ENCODE peak calls at places on chromosome 15, in nine cellular contexts. One of them, this sample, is unnamed.

GRCh38 chr15:69532066-69532465 is 79.4 kb downstream of the RPLP1 start:
- DNase-seq in HL-60: no peak
- DNase-seq in endothelial cell: no peak
- DNase-seq in GM06990: no peak
- DNase-seq in adipocyte: no peak
- DNase-seq in hypothalamus: no peak
- DNase-seq in activated T-cell treated with anti-CD3 and anti-CD28 coated beads for 1 hour: no peak
- DNase-seq in AG09319: no peak
- DNase-seq in brain microvascular endothelial cell: no peak
- DNase-seq in this sample: no peak

GRCh38 chr15:80204231-80204630 is 47.8 kb downstream of the CTXND1 start:
- DNase-seq in HL-60: no peak
- DNase-seq in endothelial cell: no peak
- DNase-seq in GM06990: no peak
- DNase-seq in adipocyte: no peak
- DNase-seq in hypothalamus: no peak
- DNase-seq in activated T-cell treated with anti-CD3 and anti-CD28 coated beads for 1 hour: no peak
- DNase-seq in AG09319: no peak
- DNase-seq in brain microvascular endothelial cell: no peak
- DNase-seq in this sample: no peak

GRCh38 chr15:48644827-48645557 is 517 bp downstream of the FBN1 start:
- DNase-seq in HL-60: no peak
- DNase-seq in endothelial cell: peak
- DNase-seq in GM06990: peak
- DNase-seq in adipocyte: peak
- DNase-seq in hypothalamus: peak
- DNase-seq in activated T-cell treated with anti-CD3 and anti-CD28 coated beads for 1 hour: no peak
- DNase-seq in AG09319: no peak
- DNase-seq in brain microvascular endothelial cell: no peak
- DNase-seq in this sample: no peak

GRCh38 chr15:31482122-31482922 is 155.7 kb downstream of the KLF13 start:
- DNase-seq in HL-60: no peak
- DNase-seq in endothelial cell: no peak
- DNase-seq in GM06990: no peak
- DNase-seq in adipocyte: no peak
- DNase-seq in hypothalamus: no peak
- DNase-seq in activated T-cell treated with anti-CD3 and anti-CD28 coated beads for 1 hour: no peak
- DNase-seq in AG09319: no peak
- DNase-seq in brain microvascular endothelial cell: no peak
- DNase-seq in this sample: no peak

GRCh38 chr15:67097424-67097823 is 32.0 kb downstream of the SMAD3 start:
- DNase-seq in HL-60: no peak
- DNase-seq in endothelial cell: no peak
- DNase-seq in GM06990: no peak
- DNase-seq in adipocyte: no peak
- DNase-seq in hypothalamus: no peak
- DNase-seq in activated T-cell treated with anti-CD3 and anti-CD28 coated beads for 1 hour: no peak
- DNase-seq in AG09319: no peak
- DNase-seq in brain microvascular endothelial cell: no peak
- DNase-seq in this sample: no peak

GRCh38 chr15:74727727-74728126 is 2.4 kb upstream of the CYP1A1 start:
- DNase-seq in HL-60: no peak
- DNase-seq in endothelial cell: no peak
- DNase-seq in GM06990: no peak
- DNase-seq in adipocyte: no peak
- DNase-seq in hypothalamus: no peak
- DNase-seq in activated T-cell treated with anti-CD3 and anti-CD28 coated beads for 1 hour: no peak
- DNase-seq in AG09319: no peak
- DNase-seq in brain microvascular endothelial cell: no peak
- DNase-seq in this sample: no peak

GRCh38 chr15:52558196-52558595 is 10.6 kb downstream of the ARPP19 start:
- DNase-seq in HL-60: no peak
- DNase-seq in endothelial cell: no peak
- DNase-seq in GM06990: peak
- DNase-seq in adipocyte: peak
- DNase-seq in hypothalamus: no peak
- DNase-seq in activated T-cell treated with anti-CD3 and anti-CD28 coated beads for 1 hour: no peak
- DNase-seq in AG09319: no peak
- DNase-seq in brain microvascular endothelial cell: peak
- DNase-seq in this sample: no peak

GRCh38 chr15:40986820-40987219 is 33.5 kb downstream of the CHAC1 start:
- DNase-seq in HL-60: no peak
- DNase-seq in endothelial cell: no peak
- DNase-seq in GM06990: no peak
- DNase-seq in adipocyte: no peak
- DNase-seq in hypothalamus: no peak
- DNase-seq in activated T-cell treated with anti-CD3 and anti-CD28 coated beads for 1 hour: no peak
- DNase-seq in AG09319: no peak
- DNase-seq in brain microvascular endothelial cell: no peak
- DNase-seq in this sample: no peak

GRCh38 chr15:73751481-73751880 is 1.7 kb downstream of the INSYN1 start:
- DNase-seq in HL-60: no peak
- DNase-seq in endothelial cell: no peak
- DNase-seq in GM06990: no peak
- DNase-seq in adipocyte: no peak
- DNase-seq in hypothalamus: no peak
- DNase-seq in activated T-cell treated with anti-CD3 and anti-CD28 coated beads for 1 hour: no peak
- DNase-seq in AG09319: no peak
- DNase-seq in brain microvascular endothelial cell: no peak
- DNase-seq in this sample: no peak

GRCh38 chr15:84657748-84658079 is 285 bp downstream of the NMB start:
- DNase-seq in HL-60: no peak
- DNase-seq in endothelial cell: no peak
- DNase-seq in GM06990: no peak
- DNase-seq in adipocyte: no peak
- DNase-seq in hypothalamus: no peak
- DNase-seq in activated T-cell treated with anti-CD3 and anti-CD28 coated beads for 1 hour: no peak
- DNase-seq in AG09319: no peak
- DNase-seq in brain microvascular endothelial cell: no peak
- DNase-seq in this sample: no peak

GRCh38 chr15:89383635-89384604 is 49.3 kb upstream of the POLG start:
- DNase-seq in HL-60: no peak
- DNase-seq in endothelial cell: no peak
- DNase-seq in GM06990: no peak
- DNase-seq in adipocyte: no peak
- DNase-seq in hypothalamus: peak
- DNase-seq in activated T-cell treated with anti-CD3 and anti-CD28 coated beads for 1 hour: no peak
- DNase-seq in AG09319: no peak
- DNase-seq in brain microvascular endothelial cell: no peak
- DNase-seq in this sample: no peak

GRCh38 chr15:58684036-58684700 is 65.3 kb downstream of the ADAM10 start:
- DNase-seq in HL-60: no peak
- DNase-seq in endothelial cell: no peak
- DNase-seq in GM06990: no peak
- DNase-seq in adipocyte: no peak
- DNase-seq in hypothalamus: no peak
- DNase-seq in activated T-cell treated with anti-CD3 and anti-CD28 coated beads for 1 hour: no peak
- DNase-seq in AG09319: no peak
- DNase-seq in brain microvascular endothelial cell: no peak
- DNase-seq in this sample: no peak

GRCh38 chr15:41824062-41824745 is 3.7 kb upstream of the JMJD7 start:
- DNase-seq in HL-60: no peak
- DNase-seq in endothelial cell: no peak
- DNase-seq in GM06990: no peak
- DNase-seq in adipocyte: no peak
- DNase-seq in hypothalamus: no peak
- DNase-seq in activated T-cell treated with anti-CD3 and anti-CD28 coated beads for 1 hour: no peak
- DNase-seq in AG09319: no peak
- DNase-seq in brain microvascular endothelial cell: no peak
- DNase-seq in this sample: no peak

This sample was measured in iPS DF 6.9.